ENCODE peak calls at places on chromosomes 4 and X, in ten cellular contexts. A is activated CD8-positive, alpha-beta T cell treated with anti-CD3 and anti-CD28 coated beads for 36 hours; D is endothelial cell; F is BJ; Y is omental fat pad; U is cardiac fibroblast; Q is fibroblast of the aortic adventitia; X is breast epithelium; M is body of pancreas; T is suprapubic skin. J is an unnamed sample.

GRCh38 chr4:31360786-31361185 is 640.6 kb downstream of the PCDH7 start:
- DNase-seq in A (no peak), D (no peak), F (peak), Y (no peak), U (peak), Q (peak), X (no peak), M (no peak), T (no peak), J (no peak)

GRCh38 chrX:29461039-29461438 is 754.3 kb upstream of the MAGEB2 start:
- DNase-seq in A (no peak), D (no peak), F (no peak), Y (no peak), U (no peak), Q (no peak), X (no peak), M (no peak), T (no peak), J (no peak)

GRCh38 chr4:55032788-55033187 is 92.6 kb downstream of the KDR start:
- DNase-seq in A (no peak), D (no peak), F (no peak), Y (no peak), U (peak), Q (peak), X (no peak), M (no peak), T (no peak), J (no peak)

GRCh38 chr4:37685211-37685725 is 908 bp downstream of the RELL1 start:
- DNase-seq in A (peak), D (no peak), F (peak), Y (no peak), U (peak), Q (peak), X (no peak), M (no peak), T (no peak), J (no peak)

GRCh38 chr4:15891312-15891711 is 47.2 kb downstream of the FGFBP1 start:
- DNase-seq in A (no peak), D (no peak), F (no peak), Y (no peak), U (no peak), Q (no peak), X (no peak), M (no peak), T (no peak), J (no peak)

GRCh38 chr4:83128235-83128929 is 13.9 kb upstream of the PLAC8 start:
- DNase-seq in A (no peak), D (no peak), F (peak), Y (no peak), U (peak), Q (peak), X (no peak), M (no peak), T (no peak), J (no peak)

GRCh38 chr4:107999932-108000539 is 10.3 kb downstream of the HADH start:
- DNase-seq in A (no peak), D (no peak), F (no peak), Y (no peak), U (peak), Q (peak), X (no peak), M (no peak), T (no peak), J (no peak)

GRCh38 chrX:54560411-54560810 is 30.4 kb downstream of the GNL3L start:
- DNase-seq in A (no peak), D (no peak), F (no peak), Y (no peak), U (no peak), Q (no peak), X (no peak), M (no peak), T (no peak), J (peak)

GRCh38 chr4:90081432-90082195 is 45.6 kb upstream of the CCSER1 start:
- DNase-seq in A (no peak), D (no peak), F (no peak), Y (no peak), U (no peak), Q (no peak), X (no peak), M (no peak), T (no peak), J (no peak)

DNA sequence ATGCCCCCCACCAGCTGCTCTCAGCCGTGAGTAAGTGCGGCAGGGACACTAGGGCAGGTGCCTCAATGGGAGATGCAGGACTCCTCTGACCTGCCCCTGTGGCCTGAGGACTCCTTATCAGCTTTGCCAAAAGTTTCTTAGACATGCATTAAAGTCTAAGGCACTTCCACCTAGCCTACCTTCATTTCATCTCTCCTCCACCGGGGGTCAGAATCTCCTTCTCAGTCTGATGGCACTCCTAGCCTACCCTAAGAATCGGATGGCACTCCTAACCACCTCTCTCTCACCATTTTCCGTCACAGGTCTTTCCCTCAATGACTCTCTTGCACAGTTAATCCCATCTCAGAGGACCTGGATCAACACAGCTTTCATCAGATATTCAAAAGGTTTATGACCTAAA is 85.9 kb downstream of the OTC start:
- DNase-seq in A (no peak), D (no peak), F (no peak), Y (no peak), U (no peak), Q (no peak), X (no peak), M (no peak), T (no peak), J (no peak)
- TF ChIP-seq CTCF in A (no peak), D (no peak), F (no peak), Y (no peak), U (no peak), Q (no peak), X (no peak), M (no peak), T (no peak), J (no peak)

DNA sequence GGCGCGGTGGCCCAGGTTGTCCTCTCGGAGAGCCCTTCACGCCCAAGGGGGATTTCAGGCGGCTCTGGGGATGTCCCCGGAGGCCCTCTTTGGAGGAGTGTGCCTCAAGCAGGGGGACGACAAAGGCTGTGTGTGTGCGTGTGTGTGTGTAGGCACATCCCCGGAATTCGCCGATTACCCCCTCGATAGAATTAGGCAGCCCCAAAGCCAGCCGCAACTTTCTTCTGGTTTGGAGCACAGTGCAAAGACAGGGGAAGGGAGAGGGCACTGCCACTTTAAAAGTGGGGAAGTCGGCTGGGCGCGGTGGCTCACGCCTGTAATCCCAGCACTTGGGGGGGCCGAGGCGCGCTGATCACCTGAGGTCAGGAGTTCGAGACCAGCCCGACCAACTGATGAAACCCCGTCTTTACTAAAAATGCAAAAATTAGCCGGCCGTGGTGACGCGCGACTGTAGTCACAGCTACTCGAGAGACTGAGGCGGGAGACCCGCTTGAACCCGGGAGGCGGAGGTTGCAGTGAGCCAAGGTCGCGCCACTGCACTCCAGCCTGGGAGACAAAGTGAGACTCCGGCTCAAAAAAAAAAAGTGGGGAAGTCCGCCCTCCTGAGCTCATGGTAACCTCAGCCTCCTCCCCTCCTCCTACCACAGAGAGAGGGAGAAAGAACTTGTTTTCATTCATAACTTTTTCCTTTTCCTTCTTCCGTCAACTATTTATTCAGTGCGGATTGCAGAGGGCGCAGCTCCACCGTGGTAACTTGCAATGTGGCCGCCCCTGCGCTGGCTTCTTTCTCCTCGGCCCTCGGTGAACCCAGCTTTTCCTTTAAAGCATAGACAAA is 2.4 kb downstream of the SPRY1 start:
- DNase-seq in A (peak), D (peak), F (no peak), Y (no peak), U (peak), Q (peak), X (peak), M (peak), T (peak), J (peak)
- TF ChIP-seq CTCF in A (no peak), D (no peak), F (peak), Y (no peak), U (no peak), Q (peak), X (no peak), M (no peak), T (no peak), J (peak)

GRCh38 chrX:56975611-56976010 is 19.7 kb downstream of the SPIN3 start:
- DNase-seq in A (no peak), D (no peak), F (no peak), Y (no peak), U (peak), Q (peak), X (no peak), M (no peak), T (no peak), J (no peak)
- TF ChIP-seq CTCF in A (no peak), D (no peak), F (no peak), Y (no peak), U (peak), Q (peak), X (no peak), M (no peak), T (no peak), J (no peak)

DNA sequence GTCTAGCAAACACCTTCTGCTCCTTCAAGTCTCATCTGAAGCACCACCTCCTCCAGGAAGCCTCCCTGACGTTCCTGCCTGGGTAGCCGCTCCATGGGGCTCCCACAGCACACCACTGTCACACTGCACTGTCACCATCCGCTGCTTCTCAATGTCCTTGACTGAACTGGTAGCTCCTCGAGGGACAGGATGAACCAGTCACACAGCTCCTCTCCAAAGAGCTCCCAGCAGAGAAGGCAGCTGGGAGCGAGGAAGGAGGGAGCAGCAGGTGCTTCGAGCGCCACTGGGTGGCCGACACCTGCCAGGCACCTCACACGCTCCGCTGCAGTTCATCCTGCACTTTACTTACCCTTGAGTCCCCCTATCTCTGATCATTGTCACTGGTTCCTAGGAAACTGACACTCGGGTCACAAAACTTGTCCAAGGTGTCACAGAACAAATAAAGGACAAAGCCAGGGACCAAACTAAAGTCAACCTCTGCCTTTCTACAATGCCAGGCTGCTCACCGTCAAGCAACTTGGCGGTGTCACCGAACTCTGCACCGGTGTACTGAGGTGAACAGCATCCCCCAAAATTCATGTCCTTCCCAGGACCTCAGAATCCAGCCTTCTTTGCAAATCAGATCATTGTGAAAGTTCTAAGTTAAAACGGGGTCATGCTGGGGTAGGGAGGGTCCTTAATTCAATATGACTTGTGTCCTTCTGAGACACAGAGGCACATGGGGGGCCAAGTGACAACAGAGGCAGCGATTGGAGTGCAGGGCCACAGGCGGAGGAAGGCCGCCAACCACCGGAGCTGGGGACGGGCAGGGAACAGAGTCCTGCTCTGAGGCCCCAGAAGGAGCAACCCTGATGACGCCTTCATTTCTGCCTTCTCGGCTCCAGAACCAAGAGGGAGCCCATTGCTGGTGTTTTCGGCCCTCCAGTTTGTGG is 5.5 kb upstream of the S100P start:
- DNase-seq in A (no peak), D (no peak), F (no peak), Y (no peak), U (no peak), Q (no peak), X (peak), M (no peak), T (no peak), J (no peak)
- TF ChIP-seq CTCF in A (no peak), D (no peak), F (no peak), Y (no peak), U (no peak), Q (no peak), X (peak), M (no peak), T (no peak), J (no peak)

DNA sequence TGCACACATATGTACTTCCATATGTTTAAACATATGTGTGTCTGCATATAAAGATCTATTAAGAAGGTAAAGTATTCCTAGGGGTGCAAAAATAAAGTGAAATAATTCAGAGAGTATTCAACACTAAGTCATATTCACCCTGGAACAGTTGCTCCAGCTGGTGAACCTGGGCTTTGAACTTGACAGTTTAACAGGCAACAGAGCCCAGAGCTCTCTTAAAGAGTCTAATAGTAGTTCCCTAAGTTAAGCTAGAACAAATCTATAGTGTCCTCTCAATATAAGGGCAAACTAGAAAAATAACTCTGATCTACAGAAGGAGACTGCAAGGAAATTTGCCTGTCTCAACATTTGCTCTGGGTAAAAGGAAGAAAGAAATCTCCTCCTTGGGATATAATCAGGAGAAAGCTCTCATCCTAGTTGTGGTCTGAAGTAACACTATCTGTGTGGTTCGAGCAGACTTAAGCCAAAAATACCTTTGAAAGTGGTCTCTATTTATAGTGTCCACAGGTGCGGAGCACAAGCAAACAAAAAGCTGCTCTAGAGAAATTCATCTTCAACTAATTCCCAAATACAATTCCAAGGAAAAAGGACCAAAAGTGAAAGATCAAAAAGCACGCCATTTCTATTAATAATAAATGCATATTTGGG is 29.9 kb downstream of the VEGFC start:
- DNase-seq in A (no peak), D (no peak), F (no peak), Y (no peak), U (no peak), Q (no peak), X (no peak), M (no peak), T (no peak), J (no peak)
- TF ChIP-seq CTCF in A (no peak), D (no peak), F (no peak), Y (no peak), U (no peak), Q (no peak), X (no peak), M (no peak), T (no peak), J (no peak)

DNA sequence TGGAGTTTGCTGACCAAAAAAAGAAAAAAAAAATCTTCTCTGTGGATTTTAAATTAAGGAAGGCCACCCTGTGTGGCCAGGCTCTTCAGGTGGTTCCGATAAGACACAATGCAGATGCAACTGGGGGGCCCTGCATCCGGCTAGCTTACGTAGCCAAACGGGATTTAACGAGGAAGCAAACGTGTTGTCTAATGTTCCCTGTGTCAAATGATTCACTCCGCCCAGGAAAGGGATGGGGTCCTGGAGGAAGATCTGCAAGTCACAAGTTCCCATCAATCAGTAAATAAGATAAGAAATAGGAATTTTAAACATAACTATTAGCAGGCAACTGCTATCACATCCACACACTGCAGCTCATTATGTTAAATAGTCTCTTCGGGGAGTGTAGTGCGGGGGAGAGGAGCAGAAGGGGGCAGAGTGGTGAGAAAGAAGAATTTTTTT is 216.4 kb upstream of the GYPA start:
- DNase-seq in A (no peak), D (peak), F (no peak), Y (no peak), U (peak), Q (no peak), X (no peak), M (no peak), T (no peak), J (no peak)
- TF ChIP-seq CTCF in A (no peak), D (no peak), F (no peak), Y (no peak), U (no peak), Q (no peak), X (no peak), M (no peak), T (no peak), J (no peak)

GRCh38 chrX:136477026-136477425 is 10.7 kb upstream of the BRS3 start:
- DNase-seq in A (peak), D (no peak), F (no peak), Y (no peak), U (no peak), Q (no peak), X (no peak), M (no peak), T (no peak), J (no peak)
- TF ChIP-seq CTCF in A (no peak), D (no peak), F (no peak), Y (no peak), U (no peak), Q (no peak), X (no peak), M (no peak), T (no peak), J (no peak)

GRCh38 chrX:12269484-12269883 is 131.2 kb downstream of the FRMPD4 start:
- DNase-seq in A (no peak), D (no peak), F (no peak), Y (no peak), U (no peak), Q (peak), X (no peak), M (no peak), T (no peak), J (no peak)
- TF ChIP-seq CTCF in A (no peak), D (no peak), F (no peak), Y (no peak), U (no peak), Q (no peak), X (no peak), M (no peak), T (no peak), J (no peak)